ENCODE peak calls at places on chromosome 17, in ten cellular contexts. M is smooth muscle cell of the brain vasculature, D is T-helper 9 cell, S is AG04450, F is progenitor cell of endocrine pancreas, E is H7, W is AG09319, I is AG08396, A is endothelial cell, O is NCI-H1092. Z is an unnamed sample.

GRCh38 chr17:67672592-67672991 is 45.1 kb upstream of the NOL11 start:
- DNase-seq in M (no peak), D (no peak), S (no peak), F (no peak), E (no peak), W (no peak), I (no peak), A (no peak), O (peak; percentile 46), Z (no peak)

GRCh38 chr17:27919120-27919519 is 26.0 kb upstream of the LYRM9 start:
- DNase-seq in M (no peak), D (no peak), S (no peak), F (no peak), E (no peak), W (no peak), I (no peak), A (no peak), O (no peak), Z (no peak)

GRCh38 chr17:12047977-12048376 is 27.3 kb downstream of the MAP2K4 start:
- DNase-seq in M (no peak), D (no peak), S (no peak), F (no peak), E (no peak), W (no peak), I (no peak), A (no peak), O (no peak), Z (no peak)

GRCh38 chr17:75625813-75626486 is 7.3 kb upstream of the SMIM5 start:
- DNase-seq in M (no peak), D (no peak), S (no peak), F (peak; percentile 54), E (peak; percentile 97), W (no peak), I (peak; percentile 72), A (peak; percentile 67), O (peak; percentile 11), Z (peak; percentile 78)

GRCh38 chr17:68296217-68297140 is 5.2 kb downstream of the ARSG start:
- DNase-seq in M (no peak), D (peak; percentile 60), S (no peak), F (no peak), E (peak; percentile 49), W (no peak), I (no peak), A (no peak), O (no peak), Z (no peak)

GRCh38 chr17:74642995-74643394 is 19.5 kb upstream of the CD300E start:
- DNase-seq in M (no peak), D (no peak), S (no peak), F (no peak), E (no peak), W (no peak), I (no peak), A (no peak), O (no peak), Z (no peak)

GRCh38 chr17:17729620-17730249 is 48.5 kb downstream of the RAI1 start:
- DNase-seq in M (no peak), D (peak; percentile 40), S (no peak), F (peak; percentile 48), E (peak; percentile 92), W (no peak), I (no peak), A (peak; percentile 33), O (no peak), Z (peak; percentile 81)

GRCh38 chr17:71535311-71535710 is 585.5 kb upstream of the SOX9 start:
- DNase-seq in M (no peak), D (no peak), S (no peak), F (no peak), E (no peak), W (no peak), I (no peak), A (no peak), O (no peak), Z (no peak)

GRCh38 chr17:40442392-40443195 is 656 bp upstream of the IGFBP4 start:
- DNase-seq in M (no peak), D (no peak), S (no peak), F (no peak), E (peak; percentile 75), W (no peak), I (no peak), A (no peak), O (no peak), Z (no peak)

GRCh38 chr17:70313031-70313430 is 143.7 kb downstream of the KCNJ2 start:
- DNase-seq in M (no peak), D (no peak), S (no peak), F (no peak), E (no peak), W (no peak), I (no peak), A (no peak), O (no peak), Z (no peak)

GRCh38 chr17:38704645-38705522 is at the start of gene MLLT6:
- DNase-seq in M (no peak), D (peak; percentile 78), S (no peak), F (peak; percentile 52), E (peak; percentile 94), W (peak; percentile 35), I (peak; percentile 92), A (peak; percentile 58), O (peak; percentile 79), Z (peak; percentile 90)

GRCh38 chr17:76048711-76049110 is 21.6 kb upstream of the EVPL start:
- DNase-seq in M (no peak), D (no peak), S (no peak), F (no peak), E (no peak), W (no peak), I (no peak), A (no peak), O (no peak), Z (no peak)

GRCh38 chr17:68794636-68795503 is 160.3 kb downstream of the ABCA8 start:
- DNase-seq in M (peak; percentile 63), D (no peak), S (peak; percentile 26), F (no peak), E (no peak), W (peak; percentile 53), I (no peak), A (no peak), O (no peak), Z (no peak)

GRCh38 chr17:50207318-50207717 is 5.9 kb upstream of the COL1A1 start:
- DNase-seq in M (no peak), D (no peak), S (no peak), F (no peak), E (no peak), W (no peak), I (no peak), A (no peak), O (no peak), Z (no peak)